ENCODE peak calls at places on chromosomes 4 and X, in five cellular contexts. R is lung, F is cardiac muscle cell, V is AG10803, T is choroid plexus epithelial cell. A is an unnamed sample.

GRCh38 chr4:8410066-8410600 is 30.4 kb downstream of the ACOX3 start:
- DNase-seq in F (no peak), T (no peak), V (no peak), R (no peak), A (no peak)

GRCh38 chrX:18769364-18769763 is 61.9 kb downstream of the PPEF1 start:
- DNase-seq in F (no peak), R (no peak), T (no peak), V (no peak), A (no peak)

GRCh38 chr4:121155893-121156292 is 8.2 kb downstream of the TNIP3 start:
- DNase-seq in V (peak), F (peak), R (no peak), T (peak), A (peak)

GRCh38 chrX:132634521-132634920 is 145.7 kb upstream of the MBNL3 start:
- DNase-seq in F (no peak), R (no peak), T (no peak), V (no peak), A (no peak)

GRCh38 chr4:36747277-36748129 is 466.1 kb downstream of the DTHD1 start:
- DNase-seq in T (no peak), R (no peak), F (no peak), V (no peak), A (no peak)

GRCh38 chr4:41205130-41205529 is 9.2 kb downstream of the APBB2 start:
- DNase-seq in F (no peak), T (no peak), V (no peak), R (no peak), A (no peak)

GRCh38 chr4:162952232-162952631 is 214.5 kb downstream of the NAF1 start:
- DNase-seq in T (peak), F (peak), R (no peak), V (no peak), A (peak)

GRCh38 chr4:81491943-81492342 is 20.2 kb upstream of the RASGEF1B start:
- DNase-seq in R (no peak), T (peak), V (no peak), F (peak), A (no peak)

GRCh38 chrX:20670611-20671010 is 403.9 kb upstream of the RPS6KA3 start:
- DNase-seq in T (no peak), F (no peak), R (no peak), V (no peak), A (no peak)

GRCh38 chr4:36026348-36026747 is 218.0 kb downstream of the ARAP2 start:
- DNase-seq in T (no peak), F (no peak), V (no peak), R (no peak), A (no peak)

GRCh38 chr4:97910005-97910404 is 233.3 kb downstream of the STPG2 start:
- DNase-seq in F (no peak), T (peak), R (no peak), V (no peak), A (no peak)

GRCh38 chr4:25670991-25671390 is 15.3 kb downstream of the SLC34A2 start:
- DNase-seq in R (no peak), V (no peak), F (no peak), T (no peak), A (no peak)

GRCh38 chr4:174222266-174222872 is 61.1 kb downstream of the FBXO8 start:
- DNase-seq in V (peak), T (peak), R (no peak), F (peak), A (peak)

GRCh38 chr4:141339966-141340365 is 119.3 kb downstream of the ZNF330 start:
- DNase-seq in R (no peak), V (peak), F (no peak), T (no peak), A (no peak)

GRCh38 chr4:169221662-169222061 is 49.1 kb downstream of the SH3RF1 start:
- DNase-seq in V (no peak), T (no peak), F (no peak), R (no peak), A (no peak)

GRCh38 chr4:169220446-169220845 is 50.3 kb downstream of the SH3RF1 start:
- DNase-seq in R (no peak), F (no peak), V (no peak), T (no peak), A (no peak)

GRCh38 chr4:169222768-169223167 is 48.0 kb downstream of the SH3RF1 start:
- DNase-seq in T (no peak), V (no peak), F (no peak), R (no peak), A (no peak)

GRCh38 chr4:169220854-169221311 is 49.9 kb downstream of the SH3RF1 start:
- DNase-seq in T (no peak), R (no peak), V (no peak), F (no peak), A (no peak)

GRCh38 chr4:169219440-169219839 is 51.3 kb downstream of the SH3RF1 start:
- DNase-seq in F (peak), R (no peak), V (no peak), T (no peak), A (no peak)
- H3K4me3 ChIP-seq in F (no peak), R (no peak), V (no peak), T (no peak), A (no peak)

DNA sequence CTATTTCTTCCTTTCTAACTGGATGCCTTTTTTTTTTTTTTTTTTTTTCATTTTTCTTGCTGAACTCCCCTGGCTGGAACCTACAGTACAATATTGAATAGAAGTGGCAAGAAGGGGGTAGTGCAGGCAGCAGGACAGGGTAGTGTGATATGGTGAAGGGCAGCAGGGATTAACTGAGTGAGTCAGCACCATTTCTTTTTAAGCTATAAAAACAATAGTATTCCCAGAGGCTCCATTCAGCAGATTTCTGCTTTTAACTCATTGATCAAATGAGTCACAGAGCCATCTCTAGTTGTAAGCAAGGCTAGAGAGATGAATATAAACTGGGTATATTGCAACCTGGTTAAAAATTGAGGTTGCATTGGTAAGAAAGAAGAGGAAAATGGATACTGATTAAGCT is 53.6 kb upstream of the SETD7 start:
- DNase-seq in T (no peak), R (no peak), V (peak), F (peak), A (peak)
- TF ChIP-seq CTCF in T (no peak), R (no peak), V (no peak), F (no peak), A (no peak)

DNA sequence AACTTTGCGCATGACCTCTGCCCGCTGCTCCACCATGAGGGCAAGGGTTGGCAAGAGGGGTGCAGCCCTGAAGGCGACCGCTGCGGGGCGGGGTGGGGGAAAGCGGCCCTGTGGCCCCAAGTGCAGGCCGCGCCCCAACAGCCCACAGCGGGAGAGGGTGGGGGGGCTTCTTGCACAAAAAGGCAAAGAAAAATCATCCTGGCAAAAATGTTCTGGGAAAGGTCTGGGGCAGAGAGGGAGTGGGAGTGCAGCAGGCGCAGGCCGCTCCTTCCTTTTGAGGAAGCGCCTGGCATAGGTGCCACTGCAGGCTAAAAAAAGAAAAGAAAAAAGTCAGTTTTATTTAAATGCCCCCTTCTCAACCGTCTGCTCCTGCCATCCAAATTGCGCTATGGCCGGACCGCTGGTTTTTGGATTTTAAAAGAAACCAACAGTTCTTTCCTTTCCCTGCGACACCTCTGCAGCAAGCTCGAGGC is 1.4 kb downstream of the ARX start:
- DNase-seq in F (no peak), V (no peak), R (no peak), T (no peak), A (no peak)
- H3K4me3 ChIP-seq in F (no peak), V (no peak), R (no peak), T (no peak), A (no peak)

DNA sequence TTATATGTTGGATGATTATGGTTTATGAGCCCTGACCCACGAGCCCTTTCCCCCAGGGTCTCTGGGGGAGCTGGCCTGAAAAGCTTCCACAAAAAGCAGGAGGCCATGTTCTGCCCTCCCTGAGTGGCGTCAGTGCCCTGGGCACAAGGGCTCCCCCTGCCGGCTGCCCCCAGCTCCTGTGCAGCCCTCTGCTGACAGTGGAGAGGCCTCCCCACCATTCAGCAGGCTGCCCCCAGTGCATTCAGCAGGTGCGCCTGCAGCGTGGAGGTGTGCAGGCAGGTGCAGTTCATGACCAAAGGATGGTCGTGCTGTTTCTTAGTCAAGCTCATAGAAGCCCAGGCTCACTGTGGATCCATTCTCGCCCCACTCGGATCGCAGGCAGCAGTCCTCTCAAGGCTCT is 12.5 kb upstream of the S100P start:
- DNase-seq in R (no peak), T (no peak), F (no peak), V (no peak), A (no peak)
- TF ChIP-seq CTCF in R (no peak), T (no peak), F (no peak), V (peak), A (no peak)

GRCh38 chr4:182806259-182807252 is 110.6 kb downstream of the DCTD start:
- DNase-seq in T (peak), F (peak), R (peak), V (peak), A (peak)
- H3K4me3 ChIP-seq in T (peak), F (peak), R (peak), V (peak), A (peak)

GRCh38 chr4:75653845-75654503 is 19.2 kb downstream of the G3BP2 start:
- DNase-seq in V (peak), R (no peak), F (peak), T (peak), A (peak)
- TF ChIP-seq CTCF in V (peak), R (no peak), F (peak), T (peak), A (peak)

A was measured in fibroblast of mammary gland.